ENCODE peak calls at places on chromosomes 13 and 19, in four cellular contexts. U is uterus, X is neural progenitor cell, Z is fibroblast of lung. V is an unnamed sample.

GRCh38 chr19:3407556-3408516 is 41.5 kb downstream of the NFIC start:
- DNase-seq in X (no peak), Z (peak), U (peak), V (peak)

GRCh38 chr13:35531551-35531950 is 55.1 kb upstream of the MAB21L1 start:
- DNase-seq in Z (no peak), X (no peak), U (no peak), V (no peak)

GRCh38 chr13:74306496-74306895 is 172.3 kb upstream of the KLF12 start:
- DNase-seq in Z (peak), U (no peak), X (no peak), V (peak)

GRCh38 chr19:14433454-14434156 is 499 bp downstream of the PKN1 start:
- DNase-seq in U (peak), Z (no peak), X (peak), V (no peak)

GRCh38 chr13:51041126-51041525 is 69.9 kb downstream of the C13orf42 start:
- DNase-seq in Z (no peak), X (no peak), U (no peak), V (no peak)

GRCh38 chr19:49497047-49497789 is 984 bp downstream of the RPS11 start:
- DNase-seq in X (peak), U (no peak), Z (peak), V (peak)

GRCh38 chr19:33905473-33905936 is 108.8 kb downstream of the KCTD15 start:
- DNase-seq in X (peak), Z (peak), U (no peak), V (peak)

GRCh38 chr13:114328595-114328994 is 14.3 kb downstream of the CHAMP1 start:
- DNase-seq in Z (no peak), X (no peak), U (no peak), V (no peak)

GRCh38 chr13:102903659-102904407 is 58.0 kb downstream of the ERCC5 start:
- DNase-seq in Z (no peak), U (no peak), X (peak), V (peak)

GRCh38 chr19:55092423-55093318 is 17.0 kb downstream of the EPS8L1 start:
- DNase-seq in X (peak), U (no peak), Z (no peak), V (no peak)

GRCh38 chr19:29662604-29663404 is 2.5 kb upstream of the PLEKHF1 start:
- DNase-seq in X (no peak), Z (peak), U (peak), V (peak)

GRCh38 chr13:72960541-72960940 is 98.3 kb upstream of the KLF5 start:
- DNase-seq in X (no peak), U (no peak), Z (no peak), V (no peak)

GRCh38 chr19:9370747-9371619 is 8.2 kb downstream of the ZNF177 start:
- DNase-seq in X (no peak), U (no peak), Z (no peak), V (no peak)

GRCh38 chr19:32308436-32309077 is 36.9 kb upstream of the ZNF507 start:
- DNase-seq in U (no peak), X (no peak), Z (no peak), V (peak)

GRCh38 chr19:6073858-6074708 is 36.2 kb downstream of the RFX2 start:
- DNase-seq in X (no peak), U (no peak), Z (no peak), V (no peak)

GRCh38 chr13:85230754-85231153 is 568.5 kb downstream of the SLITRK6 start:
- DNase-seq in X (no peak), Z (no peak), U (no peak), V (no peak)

GRCh38 chr13:79171131-79172061 is 234.7 kb downstream of the RBM26 start:
- DNase-seq in Z (no peak), X (peak), U (no peak), V (no peak)

GRCh38 chr19:30360378-30361106 is 11.6 kb upstream of the ZNF536 start:
- DNase-seq in X (peak), U (no peak), Z (no peak), V (no peak)

GRCh38 chr13:102376314-102376713 is 25.5 kb downstream of the FGF14 start:
- DNase-seq in U (no peak), X (peak), Z (no peak), V (no peak)

GRCh38 chr19:1042689-1043511 is 3.0 kb downstream of the ABCA7 start:
- DNase-seq in X (no peak), U (no peak), Z (no peak), V (no peak)

GRCh38 chr19:6066661-6067646 is 43.3 kb downstream of the RFX2 start:
- DNase-seq in U (peak), X (peak), Z (peak), V (peak)

GRCh38 chr13:78603240-78603947 is at the start of gene POU4F1:
- DNase-seq in Z (peak), U (no peak), X (peak), V (no peak)

GRCh38 chr13:29994911-29995601 is 144.6 kb upstream of the UBL3 start:
- DNase-seq in Z (no peak), X (no peak), U (peak), V (peak)

GRCh38 chr19:1410136-1410786 is 2.9 kb downstream of the DAZAP1 start:
- DNase-seq in Z (peak), U (no peak), X (no peak), V (peak)

GRCh38 chr13:97192166-97192565 is 30.0 kb upstream of the MBNL2 start:
- DNase-seq in X (no peak), Z (no peak), U (no peak), V (no peak)

GRCh38 chr13:99766641-99767045 is 204.9 kb downstream of the ZIC5 start:
- DNase-seq in U (no peak), X (peak), Z (no peak), V (no peak)

GRCh38 chr13:33633701-33634525 is 184.0 kb upstream of the RFC3 start:
- DNase-seq in U (no peak), Z (peak), X (no peak), V (peak)

GRCh38 chr19:9308091-9308490 is 1.5 kb downstream of the ZNF699 start:
- DNase-seq in U (no peak), X (no peak), Z (peak), V (no peak)

GRCh38 chr13:102599451-102600012 is 2.7 kb downstream of the TPP2 start:
- DNase-seq in Z (no peak), U (no peak), X (no peak), V (no peak)

GRCh38 chr19:30425885-30426838 is 54.0 kb downstream of the ZNF536 start:
- DNase-seq in X (no peak), U (no peak), Z (no peak), V (no peak)

GRCh38 chr19:13208131-13208963 is 58.1 kb downstream of the IER2 start:
- DNase-seq in X (peak), Z (peak), U (peak), V (peak)

GRCh38 chr13:112969692-112970338 is 801 bp downstream of the MCF2L start:
- DNase-seq in X (no peak), U (no peak), Z (no peak), V (no peak)

V was measured in cardiac fibroblast.